ENCODE peak calls at places on chromosomes 11 and 22, in five cellular contexts. I is suprapubic skin, G is MM.1S, V is lower lobe of right lung, D is body of pancreas. H is an unnamed sample. For H3K36me3, the result is how much of the 10 kb centered on the place peaks cover.

GRCh38 chr11:84608788-84609309 is 1018.3 kb downstream of the DLG2 start:
- DNase-seq in I (no peak), D (no peak), V (no peak), G (no peak), H (no peak)

GRCh38 chr22:29892315-29892714 is 9.3 kb downstream of the MTMR3 start:
- DNase-seq in V (no peak), G (no peak), D (no peak), I (no peak), H (no peak)

GRCh38 chr11:114426280-114426679 is 13.0 kb upstream of the REXO2 start:
- DNase-seq in G (no peak), V (no peak), I (no peak), D (no peak), H (no peak)

GRCh38 chr11:12291313-12291712 is 86.1 kb upstream of the PARVA start:
- DNase-seq in G (no peak), I (peak), V (no peak), D (no peak), H (no peak)

GRCh38 chr11:10451399-10452116 is 3.5 kb upstream of the AMPD3 start:
- DNase-seq in V (no peak), I (no peak), D (no peak), G (no peak), H (no peak)

GRCh38 chr11:78954261-78954660 is 379.6 kb upstream of the NARS2 start:
- DNase-seq in V (no peak), G (no peak), D (no peak), I (no peak), H (no peak)

GRCh38 chr11:2578934-2579280 is 120.9 kb downstream of the KCNQ1OT1 start:
- DNase-seq in V (no peak), G (no peak), I (peak), D (no peak), H (no peak)

GRCh38 chr11:8597182-8597581 is 3.2 kb upstream of the STK33 start:
- DNase-seq in G (no peak), D (no peak), V (no peak), I (no peak), H (no peak)

GRCh38 chr11:81497202-81497804 is 1236.4 kb downstream of the FAM181B start:
- DNase-seq in V (no peak), I (no peak), D (no peak), G (peak), H (no peak)

GRCh38 chr22:28442951-28443876 is 236.4 kb downstream of the TTC28 start:
- DNase-seq in V (peak), I (peak), D (peak), G (no peak), H (peak)

GRCh38 chr11:115078461-115079438 is 400.4 kb downstream of the NXPE2 start:
- DNase-seq in G (no peak), I (no peak), V (no peak), D (no peak), H (no peak)

GRCh38 chr22:21009638-21010425 is 5.1 kb upstream of the P2RX6 start:
- DNase-seq in I (no peak), G (peak), V (no peak), D (peak), H (peak)

GRCh38 chr11:3664032-3664630 is 7.1 kb downstream of the CHRNA10 start:
- DNase-seq in V (no peak), G (no peak), I (peak), D (no peak), H (no peak)

GRCh38 chr11:35165416-35166368 is 26.7 kb downstream of the CD44 start:
- DNase-seq in D (no peak), V (no peak), G (peak), I (no peak), H (peak)

GRCh38 chr22:24096401-24097115 is 84.7 kb upstream of the SUSD2 start:
- DNase-seq in D (no peak), V (no peak), I (peak), G (no peak), H (no peak)

GRCh38 chr22:36419177-36419911 is 31.6 kb upstream of the MYH9 start:
- DNase-seq in G (peak), D (no peak), I (no peak), V (no peak), H (no peak)

GRCh38 chr11:94734563-94735275 is 33.4 kb upstream of the AMOTL1 start:
- DNase-seq in G (no peak), I (no peak), V (no peak), D (no peak), H (no peak)

GRCh38 chr22:33271390-33272161 is 213.4 kb upstream of the SYN3 start:
- DNase-seq in D (peak), V (no peak), G (no peak), I (no peak), H (no peak)

GRCh38 chr11:2122222-2122906 is 16.8 kb downstream of the IGF2 start:
- DNase-seq in I (no peak), G (peak), V (no peak), D (no peak), H (no peak)

GRCh38 chr11:70628881-70629844 is 230.8 kb downstream of the CTTN start:
- DNase-seq in I (no peak), D (no peak), V (peak), G (no peak), H (no peak)

GRCh38 chr11:45518853-45519545 is 146.4 kb downstream of the CHST1 start:
- DNase-seq in D (no peak), I (no peak), G (no peak), V (no peak), H (no peak)

GRCh38 chr11:117444256-117445096 is 116.8 kb downstream of the CEP164 start:
- DNase-seq in I (no peak), D (no peak), G (no peak), V (no peak), H (no peak)

GRCh38 chr11:61509058-61510029 is 795 bp downstream of the LRRC10B start:
- DNase-seq in D (peak), G (peak), V (peak), I (no peak), H (peak)

GRCh38 chr11:128756469-128756868 is 62.6 kb downstream of the FLI1 start:
- DNase-seq in G (no peak), I (no peak), D (no peak), V (no peak), H (no peak)

GRCh38 chr11:128759597-128759996 is 65.7 kb downstream of the FLI1 start:
- DNase-seq in G (no peak), I (no peak), V (no peak), D (no peak), H (no peak)

GRCh38 chr11:128757235-128757711 is 63.4 kb downstream of the FLI1 start:
- DNase-seq in V (peak), D (no peak), G (peak), I (no peak), H (peak)

GRCh38 chr11:128759168-128759567 is 65.3 kb downstream of the FLI1 start:
- DNase-seq in I (no peak), D (no peak), G (no peak), V (no peak), H (no peak)

GRCh38 chr11:128757886-128758612 is 64.2 kb downstream of the FLI1 start:
- DNase-seq in D (no peak), I (no peak), V (no peak), G (peak), H (no peak)
- TF ChIP-seq CTCF in D (no peak), I (no peak), V (no peak), G (peak), H (no peak)

GRCh38 chr11:68181719-68182451 is 31.2 kb downstream of the KMT5B start:
- DNase-seq in D (no peak), V (no peak), G (no peak), I (no peak), H (no peak)
- H3K36me3 ChIP-seq in D (under half), V (half or more), G (under half), I (half or more), H (under half)

GRCh38 chr11:65298655-65299179 is 15.9 kb upstream of the CDC42EP2 start:
- DNase-seq in V (peak), D (no peak), G (no peak), I (no peak), H (no peak)

GRCh38 chr11:65298131-65298535 is 16.5 kb upstream of the CDC42EP2 start:
- DNase-seq in I (peak), D (no peak), V (peak), G (no peak), H (no peak)

GRCh38 chr11:65295001-65295400 is 19.7 kb upstream of the CDC42EP2 start:
- DNase-seq in D (no peak), V (no peak), I (no peak), G (no peak), H (no peak)

GRCh38 chr11:65295571-65296338 is 18.9 kb upstream of the CDC42EP2 start:
- DNase-seq in I (no peak), V (no peak), D (no peak), G (no peak), H (no peak)

DNA sequence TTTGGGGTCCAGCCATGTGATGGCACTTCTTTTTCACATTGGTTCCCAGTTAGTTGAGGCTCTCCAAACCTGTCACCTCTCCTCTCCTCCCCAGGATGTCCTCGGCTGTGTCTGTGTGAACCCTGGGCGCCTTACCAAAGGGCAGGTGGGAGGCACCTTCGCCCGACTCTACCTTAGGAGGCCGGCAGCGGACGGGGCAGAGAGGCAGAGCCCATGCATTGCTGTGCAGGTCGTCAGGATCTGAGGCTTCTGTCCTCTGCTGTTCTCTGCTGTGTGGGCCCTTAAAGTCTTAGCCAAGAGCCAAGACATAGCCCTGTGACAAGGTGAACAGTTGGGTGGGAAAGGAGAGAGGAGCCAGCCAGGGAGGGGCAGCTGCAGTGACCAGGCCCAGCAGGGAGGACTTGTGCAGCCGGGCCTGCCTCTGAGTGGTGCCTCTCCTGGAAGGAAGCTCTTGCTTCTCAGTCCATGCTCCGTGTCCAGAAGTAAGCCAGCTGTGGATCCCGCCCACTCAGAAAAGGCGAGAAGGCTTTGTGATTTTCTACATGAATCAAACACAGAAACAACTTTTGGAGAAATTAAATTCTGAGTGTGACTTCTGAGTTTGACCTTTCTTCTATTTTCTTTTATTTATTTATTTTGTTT is 17.5 kb upstream of the CDC42EP2 start:
- DNase-seq in I (no peak), D (no peak), V (no peak), G (no peak), H (no peak)
- H3K4me3 ChIP-seq in I (no peak), D (no peak), V (no peak), G (no peak), H (no peak)

GRCh38 chr11:118975771-118976709 is 4.5 kb downstream of the FOXR1 start:
- DNase-seq in D (no peak), I (no peak), V (no peak), G (no peak), H (no peak)

GRCh38 chr11:118979434-118979833 is 7.9 kb downstream of the FOXR1 start:
- DNase-seq in V (no peak), I (no peak), D (no peak), G (no peak), H (no peak)

GRCh38 chr11:118984825-118985224 is 13.1 kb upstream of the CENATAC start:
- DNase-seq in I (no peak), D (no peak), V (no peak), G (no peak), H (no peak)

DNA sequence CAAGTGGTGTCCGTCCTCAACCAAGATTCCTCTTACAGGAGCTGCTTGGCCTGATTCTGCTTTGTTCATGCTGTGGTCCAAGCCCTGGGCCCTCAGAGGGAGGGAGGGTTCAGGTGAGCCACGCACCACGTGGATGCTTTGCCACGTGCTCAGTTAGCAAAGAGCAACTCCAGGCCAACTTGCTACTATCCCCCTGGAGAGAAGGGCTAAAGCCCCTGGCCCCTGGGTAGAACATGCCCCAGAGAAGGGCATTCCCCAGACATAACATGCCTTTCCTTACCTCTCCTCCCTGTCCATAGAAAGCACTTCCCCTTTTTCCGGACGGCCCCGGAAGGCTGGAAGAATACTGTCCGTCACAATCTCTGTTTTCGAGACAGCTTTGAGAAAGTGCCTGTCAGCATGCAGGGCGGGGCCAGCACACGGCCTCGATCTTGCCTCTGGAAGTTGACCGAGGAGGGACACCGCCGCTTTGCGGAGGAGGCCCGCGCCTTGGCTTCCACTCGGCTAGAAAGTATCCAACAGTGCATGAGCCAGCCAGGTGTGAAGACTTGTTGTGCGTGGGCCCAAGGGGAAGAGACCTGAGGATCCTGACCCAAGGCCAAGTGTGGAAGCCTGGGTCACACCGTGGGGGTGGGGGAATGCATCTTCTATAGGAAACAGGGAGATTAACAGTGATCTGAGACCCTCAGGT is 8.8 kb downstream of the FOXR1 start:
- DNase-seq in G (no peak), D (no peak), V (no peak), I (no peak), H (no peak)
- TF ChIP-seq CTCF in G (no peak), D (no peak), V (no peak), I (no peak), H (no peak)

DNA sequence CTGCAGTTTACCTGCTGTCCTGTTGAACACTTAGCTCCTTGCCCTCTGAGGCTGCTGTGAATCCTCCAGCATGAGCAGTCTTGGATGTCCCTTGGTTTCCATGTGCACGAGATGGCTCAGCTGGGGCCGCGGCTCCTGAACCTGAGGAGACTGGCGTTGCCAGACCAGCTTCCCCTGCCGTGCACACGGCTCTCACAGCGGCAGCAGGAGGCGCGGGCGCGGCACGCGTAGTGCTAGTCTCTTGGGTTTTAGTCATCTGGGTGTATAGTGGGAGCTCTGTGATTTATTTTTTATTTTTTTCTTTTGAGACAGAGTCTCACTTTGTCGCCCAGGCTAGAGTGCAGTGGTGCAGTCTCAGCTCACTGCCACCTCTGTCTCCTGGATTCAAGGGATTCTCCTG is 54.8 kb downstream of the MUC6 start:
- DNase-seq in G (no peak), D (no peak), I (no peak), V (no peak), H (no peak)
- H3K36me3 ChIP-seq in G (under half), D (under half), I (half or more), V (half or more), H (under half)